ENCODE peak calls at places on chromosomes 5 and 9, in eight cellular contexts. One of them, this sample, is unnamed.

GRCh38 chr5:181044662-181045305 is 4.7 kb downstream of the BTNL9 start:
- DNase-seq in ovary: no peak
- DNase-seq in H9: no peak
- DNase-seq in HCT116: no peak
- DNase-seq in endodermal cell: peak
- DNase-seq in lower lobe of right lung: no peak
- DNase-seq in HFF-Myc: no peak
- DNase-seq in tibial artery: no peak
- DNase-seq in this sample: no peak

GRCh38 chr5:175880797-175881312 is 9.5 kb downstream of the CPLX2 start:
- DNase-seq in ovary: no peak
- DNase-seq in H9: no peak
- DNase-seq in HCT116: no peak
- DNase-seq in endodermal cell: no peak
- DNase-seq in lower lobe of right lung: no peak
- DNase-seq in HFF-Myc: no peak
- DNase-seq in tibial artery: no peak
- DNase-seq in this sample: no peak

GRCh38 chr5:43274435-43275114 is 38.6 kb downstream of the HMGCS1 start:
- DNase-seq in ovary: no peak
- DNase-seq in H9: no peak
- DNase-seq in HCT116: no peak
- DNase-seq in endodermal cell: peak
- DNase-seq in lower lobe of right lung: no peak
- DNase-seq in HFF-Myc: no peak
- DNase-seq in tibial artery: no peak
- DNase-seq in this sample: no peak

GRCh38 chr9:110048473-110048975 is 159.4 kb downstream of the C9orf152 start:
- DNase-seq in ovary: peak
- DNase-seq in H9: peak
- DNase-seq in HCT116: peak
- DNase-seq in endodermal cell: peak
- DNase-seq in lower lobe of right lung: peak
- DNase-seq in HFF-Myc: no peak
- DNase-seq in tibial artery: peak
- DNase-seq in this sample: peak

GRCh38 chr9:112558476-112558875 is 71.8 kb downstream of the KIAA1958 start:
- DNase-seq in ovary: no peak
- DNase-seq in H9: no peak
- DNase-seq in HCT116: no peak
- DNase-seq in endodermal cell: no peak
- DNase-seq in lower lobe of right lung: no peak
- DNase-seq in HFF-Myc: no peak
- DNase-seq in tibial artery: no peak
- DNase-seq in this sample: no peak

GRCh38 chr5:72841756-72842535 is 25.5 kb downstream of the TNPO1 start:
- DNase-seq in ovary: no peak
- DNase-seq in H9: no peak
- DNase-seq in HCT116: no peak
- DNase-seq in endodermal cell: no peak
- DNase-seq in lower lobe of right lung: no peak
- DNase-seq in HFF-Myc: no peak
- DNase-seq in tibial artery: no peak
- DNase-seq in this sample: no peak

GRCh38 chr5:893137-893506 is 438 bp downstream of the TRIP13 start:
- DNase-seq in ovary: no peak
- DNase-seq in H9: no peak
- DNase-seq in HCT116: no peak
- DNase-seq in endodermal cell: no peak
- DNase-seq in lower lobe of right lung: no peak
- DNase-seq in HFF-Myc: no peak
- DNase-seq in tibial artery: no peak
- DNase-seq in this sample: no peak

GRCh38 chr5:146564036-146564762 is 48.2 kb upstream of the GPR151 start:
- DNase-seq in ovary: no peak
- DNase-seq in H9: no peak
- DNase-seq in HCT116: peak
- DNase-seq in endodermal cell: no peak
- DNase-seq in lower lobe of right lung: no peak
- DNase-seq in HFF-Myc: no peak
- DNase-seq in tibial artery: no peak
- DNase-seq in this sample: no peak

GRCh38 chr5:38420691-38421395 is 135.6 kb downstream of the LIFR start:
- DNase-seq in ovary: peak
- DNase-seq in H9: peak
- DNase-seq in HCT116: peak
- DNase-seq in endodermal cell: peak
- DNase-seq in lower lobe of right lung: no peak
- DNase-seq in HFF-Myc: peak
- DNase-seq in tibial artery: peak
- DNase-seq in this sample: no peak

GRCh38 chr5:60257852-60258251 is 364.3 kb upstream of the PDE4D start:
- DNase-seq in ovary: no peak
- DNase-seq in H9: no peak
- DNase-seq in HCT116: no peak
- DNase-seq in endodermal cell: no peak
- DNase-seq in lower lobe of right lung: peak
- DNase-seq in HFF-Myc: no peak
- DNase-seq in tibial artery: peak
- DNase-seq in this sample: no peak

GRCh38 chr5:61401726-61402125 is 69.7 kb downstream of the ZSWIM6 start:
- DNase-seq in ovary: no peak
- DNase-seq in H9: no peak
- DNase-seq in HCT116: no peak
- DNase-seq in endodermal cell: no peak
- DNase-seq in lower lobe of right lung: no peak
- DNase-seq in HFF-Myc: no peak
- DNase-seq in tibial artery: no peak
- DNase-seq in this sample: no peak

GRCh38 chr9:19310246-19310645 is 69.8 kb downstream of the RPS6 start:
- DNase-seq in ovary: no peak
- DNase-seq in H9: no peak
- DNase-seq in HCT116: no peak
- DNase-seq in endodermal cell: no peak
- DNase-seq in lower lobe of right lung: no peak
- DNase-seq in HFF-Myc: no peak
- DNase-seq in tibial artery: no peak
- DNase-seq in this sample: no peak

GRCh38 chr5:178839319-178839704 is 20.4 kb upstream of the ZNF354B start:
- DNase-seq in ovary: no peak
- DNase-seq in H9: peak
- DNase-seq in HCT116: peak
- DNase-seq in endodermal cell: peak
- DNase-seq in lower lobe of right lung: peak
- DNase-seq in HFF-Myc: no peak
- DNase-seq in tibial artery: no peak
- DNase-seq in this sample: no peak

GRCh38 chr5:151222054-151222768 is 1.7 kb downstream of the CCDC69 start:
- DNase-seq in ovary: no peak
- DNase-seq in H9: no peak
- DNase-seq in HCT116: no peak
- DNase-seq in endodermal cell: no peak
- DNase-seq in lower lobe of right lung: no peak
- DNase-seq in HFF-Myc: no peak
- DNase-seq in tibial artery: no peak
- DNase-seq in this sample: no peak

GRCh38 chr5:168347368-168347767 is 55.9 kb downstream of the WWC1 start:
- DNase-seq in ovary: no peak
- DNase-seq in H9: no peak
- DNase-seq in HCT116: no peak
- DNase-seq in endodermal cell: no peak
- DNase-seq in lower lobe of right lung: no peak
- DNase-seq in HFF-Myc: no peak
- DNase-seq in tibial artery: no peak
- DNase-seq in this sample: no peak

GRCh38 chr5:95554647-95555548 is at the start of the genes ARSK and SKIC3:
- DNase-seq in ovary: peak
- DNase-seq in H9: peak
- DNase-seq in HCT116: peak
- DNase-seq in endodermal cell: peak
- DNase-seq in lower lobe of right lung: peak
- DNase-seq in HFF-Myc: peak
- DNase-seq in tibial artery: peak
- DNase-seq in this sample: peak
- TF ChIP-seq CTCF in ovary: peak
- TF ChIP-seq CTCF in H9: peak
- TF ChIP-seq CTCF in HCT116: peak
- TF ChIP-seq CTCF in endodermal cell: peak
- TF ChIP-seq CTCF in lower lobe of right lung: peak
- TF ChIP-seq CTCF in HFF-Myc: peak
- TF ChIP-seq CTCF in tibial artery: peak
- TF ChIP-seq CTCF in this sample: no peak

GRCh38 chr9:135394131-135394530 is 85.5 kb upstream of the PPP1R26 start:
- DNase-seq in ovary: no peak
- DNase-seq in H9: no peak
- DNase-seq in HCT116: no peak
- DNase-seq in endodermal cell: no peak
- DNase-seq in lower lobe of right lung: no peak
- DNase-seq in HFF-Myc: no peak
- DNase-seq in tibial artery: no peak
- DNase-seq in this sample: no peak

GRCh38 chr9:135392511-135392910 is 87.1 kb upstream of the PPP1R26 start:
- DNase-seq in ovary: no peak
- DNase-seq in H9: peak
- DNase-seq in HCT116: no peak
- DNase-seq in endodermal cell: peak
- DNase-seq in lower lobe of right lung: no peak
- DNase-seq in HFF-Myc: no peak
- DNase-seq in tibial artery: no peak
- DNase-seq in this sample: no peak

GRCh38 chr9:135397142-135397541 is 82.4 kb upstream of the PPP1R26 start:
- DNase-seq in ovary: no peak
- DNase-seq in H9: no peak
- DNase-seq in HCT116: no peak
- DNase-seq in endodermal cell: no peak
- DNase-seq in lower lobe of right lung: no peak
- DNase-seq in HFF-Myc: no peak
- DNase-seq in tibial artery: no peak
- DNase-seq in this sample: no peak

GRCh38 chr9:135391759-135392158 is 87.8 kb upstream of the PPP1R26 start:
- DNase-seq in ovary: no peak
- DNase-seq in H9: no peak
- DNase-seq in HCT116: no peak
- DNase-seq in endodermal cell: no peak
- DNase-seq in lower lobe of right lung: no peak
- DNase-seq in HFF-Myc: no peak
- DNase-seq in tibial artery: no peak
- DNase-seq in this sample: no peak

GRCh38 chr9:135394699-135395645 is 84.6 kb upstream of the PPP1R26 start:
- DNase-seq in ovary: no peak
- DNase-seq in H9: no peak
- DNase-seq in HCT116: no peak
- DNase-seq in endodermal cell: no peak
- DNase-seq in lower lobe of right lung: no peak
- DNase-seq in HFF-Myc: no peak
- DNase-seq in tibial artery: no peak
- DNase-seq in this sample: no peak
- TF ChIP-seq CTCF in ovary: no peak
- TF ChIP-seq CTCF in H9: no peak
- TF ChIP-seq CTCF in HCT116: no peak
- TF ChIP-seq CTCF in endodermal cell: no peak
- TF ChIP-seq CTCF in lower lobe of right lung: no peak
- TF ChIP-seq CTCF in HFF-Myc: no peak
- TF ChIP-seq CTCF in tibial artery: no peak
- TF ChIP-seq CTCF in this sample: no peak

DNA sequence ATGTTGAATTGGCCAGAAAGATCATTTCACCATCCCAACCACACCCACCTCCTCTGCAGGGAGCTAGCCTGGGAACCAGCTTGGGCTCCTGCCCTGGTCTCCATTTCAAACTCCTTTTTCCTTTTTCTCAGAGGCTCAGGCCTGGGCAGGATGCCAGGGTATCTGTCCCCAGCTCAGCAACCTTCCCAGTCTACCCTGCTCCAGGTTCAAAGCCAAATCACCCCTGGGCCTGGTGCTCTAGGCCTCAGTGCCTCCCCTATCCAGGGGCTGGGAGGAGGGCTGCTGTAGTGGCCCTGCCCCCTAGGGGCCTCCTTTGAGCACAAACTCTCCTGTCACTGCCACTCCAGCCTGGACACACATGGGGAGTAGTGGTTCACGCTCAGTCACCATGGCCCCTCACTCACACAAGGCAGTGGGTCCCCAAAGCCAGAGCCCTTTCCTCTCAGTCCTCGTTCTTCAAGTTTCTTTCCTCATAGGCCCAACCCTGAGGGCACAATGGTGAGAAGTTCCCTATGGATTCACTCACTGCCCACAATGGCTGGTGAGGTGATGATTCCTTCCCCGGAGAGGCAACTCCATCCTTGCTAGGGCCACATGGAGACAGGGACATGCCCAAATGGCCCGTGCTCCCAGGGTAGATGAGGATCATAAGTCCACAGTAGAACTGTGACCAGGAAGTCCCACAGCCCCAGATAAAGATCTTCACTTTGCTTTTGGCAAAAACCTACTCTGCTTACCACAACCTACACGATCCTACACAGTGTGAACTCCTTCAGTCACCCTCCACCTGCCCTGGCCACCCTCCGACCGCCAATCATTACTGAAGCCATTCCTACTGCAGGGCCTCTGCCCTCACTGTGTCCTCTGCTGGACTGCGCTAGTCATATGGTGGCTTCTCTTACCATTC is 1.6 kb upstream of the ST6GALNAC4 start:
- DNase-seq in ovary: peak
- DNase-seq in H9: peak
- DNase-seq in HCT116: no peak
- DNase-seq in endodermal cell: peak
- DNase-seq in lower lobe of right lung: peak
- DNase-seq in HFF-Myc: no peak
- DNase-seq in tibial artery: no peak
- DNase-seq in this sample: no peak
- TF ChIP-seq CTCF in ovary: no peak
- TF ChIP-seq CTCF in H9: peak
- TF ChIP-seq CTCF in HCT116: peak
- TF ChIP-seq CTCF in endodermal cell: peak
- TF ChIP-seq CTCF in lower lobe of right lung: no peak
- TF ChIP-seq CTCF in HFF-Myc: peak
- TF ChIP-seq CTCF in tibial artery: no peak
- TF ChIP-seq CTCF in this sample: no peak

DNA sequence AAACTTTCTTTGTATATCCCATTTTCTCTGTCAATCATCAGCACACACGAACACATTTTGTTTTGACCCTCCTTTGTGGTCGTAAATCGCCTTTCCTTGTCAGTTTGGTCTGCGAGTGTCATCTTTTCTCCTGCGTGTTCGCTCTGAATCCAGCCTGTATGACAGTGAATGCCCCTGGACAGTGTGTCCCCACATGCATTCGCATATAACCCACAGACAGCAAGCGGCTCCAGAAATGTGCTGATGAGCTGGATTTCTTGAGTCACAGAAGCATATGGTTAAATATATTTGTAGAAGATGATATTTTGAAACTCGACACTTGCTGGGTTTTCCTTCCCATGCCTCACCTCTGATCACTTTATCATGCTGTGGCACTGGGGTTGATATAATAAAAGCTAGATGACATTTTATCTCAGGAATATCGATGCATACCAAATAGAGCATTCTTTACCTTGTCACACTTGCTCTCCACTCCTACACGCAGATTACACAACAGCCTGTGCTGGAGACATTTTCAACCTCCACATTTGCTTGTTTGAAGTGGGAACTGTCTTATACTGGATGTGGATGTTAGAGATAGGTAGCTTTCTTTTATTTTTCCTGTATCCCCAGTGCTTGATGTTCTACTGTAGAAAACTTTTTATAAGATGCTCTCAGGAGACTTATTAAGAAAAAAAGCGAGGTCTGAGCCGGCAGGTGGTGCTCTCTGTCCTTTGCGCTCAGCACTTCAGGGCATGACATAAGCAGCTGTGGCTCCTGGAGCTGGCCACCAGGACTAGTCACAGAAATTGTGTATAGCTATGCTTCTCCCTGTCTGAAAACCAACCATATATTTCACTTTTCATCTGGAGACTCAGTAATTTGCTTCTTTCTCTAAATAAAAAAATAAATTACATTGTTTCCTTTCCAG is 215.1 kb downstream of the SH3GL2 start:
- DNase-seq in ovary: no peak
- DNase-seq in H9: peak
- DNase-seq in HCT116: peak
- DNase-seq in endodermal cell: peak
- DNase-seq in lower lobe of right lung: no peak
- DNase-seq in HFF-Myc: no peak
- DNase-seq in tibial artery: no peak
- DNase-seq in this sample: no peak
- TF ChIP-seq CTCF in ovary: no peak
- TF ChIP-seq CTCF in H9: peak
- TF ChIP-seq CTCF in HCT116: peak
- TF ChIP-seq CTCF in endodermal cell: peak
- TF ChIP-seq CTCF in lower lobe of right lung: no peak
- TF ChIP-seq CTCF in HFF-Myc: peak
- TF ChIP-seq CTCF in tibial artery: no peak
- TF ChIP-seq CTCF in this sample: peak

This sample was measured in mesothelial cell of epicardium.